ENCODE peak calls at places on chromosomes 11 and 22, in ten cellular contexts. One of them, this sample, is unnamed.

GRCh38 chr11:75474878-75475766 is 42.1 kb upstream of the KLHL35 start:
- DNase-seq in AG20443: peak
- DNase-seq in activated CD4-positive, alpha-beta T cell treated with anti-CD3 and anti-CD28 coated beads, Interleukin-2, amount 50 U/mL, for 48 hours: peak
- DNase-seq in naive thymus-derived CD8-positive, alpha-beta T cell: peak
- DNase-seq in activated gamma-delta T cell treated with Interleukin-2 at 50 U/mL for 16 hours: peak
- DNase-seq in cardiac fibroblast: peak
- DNase-seq in nucleus accumbens: no peak
- DNase-seq in thyroid gland: peak
- DNase-seq in foreskin melanocyte: peak
- DNase-seq in AG04450: no peak
- DNase-seq in this sample: no peak

GRCh38 chr22:46738961-46739870 is 1.2 kb upstream of the CERK start:
- DNase-seq in AG20443: peak
- DNase-seq in activated CD4-positive, alpha-beta T cell treated with anti-CD3 and anti-CD28 coated beads, Interleukin-2, amount 50 U/mL, for 48 hours: peak
- DNase-seq in naive thymus-derived CD8-positive, alpha-beta T cell: peak
- DNase-seq in activated gamma-delta T cell treated with Interleukin-2 at 50 U/mL for 16 hours: peak
- DNase-seq in cardiac fibroblast: peak
- DNase-seq in nucleus accumbens: peak
- DNase-seq in thyroid gland: peak
- DNase-seq in foreskin melanocyte: no peak
- DNase-seq in AG04450: no peak
- DNase-seq in this sample: no peak

GRCh38 chr11:41955635-41956400 is 496.4 kb upstream of the LRRC4C start:
- DNase-seq in AG20443: no peak
- DNase-seq in activated CD4-positive, alpha-beta T cell treated with anti-CD3 and anti-CD28 coated beads, Interleukin-2, amount 50 U/mL, for 48 hours: no peak
- DNase-seq in naive thymus-derived CD8-positive, alpha-beta T cell: no peak
- DNase-seq in activated gamma-delta T cell treated with Interleukin-2 at 50 U/mL for 16 hours: no peak
- DNase-seq in cardiac fibroblast: no peak
- DNase-seq in nucleus accumbens: no peak
- DNase-seq in thyroid gland: no peak
- DNase-seq in foreskin melanocyte: no peak
- DNase-seq in AG04450: no peak
- DNase-seq in this sample: no peak

GRCh38 chr11:4202749-4203148 is 108.2 kb downstream of the RRM1 start:
- DNase-seq in AG20443: no peak
- DNase-seq in activated CD4-positive, alpha-beta T cell treated with anti-CD3 and anti-CD28 coated beads, Interleukin-2, amount 50 U/mL, for 48 hours: no peak
- DNase-seq in naive thymus-derived CD8-positive, alpha-beta T cell: no peak
- DNase-seq in activated gamma-delta T cell treated with Interleukin-2 at 50 U/mL for 16 hours: no peak
- DNase-seq in cardiac fibroblast: no peak
- DNase-seq in nucleus accumbens: no peak
- DNase-seq in thyroid gland: no peak
- DNase-seq in foreskin melanocyte: no peak
- DNase-seq in AG04450: no peak
- DNase-seq in this sample: no peak

GRCh38 chr11:120658071-120658423 is 146.5 kb downstream of the GRIK4 start:
- DNase-seq in AG20443: no peak
- DNase-seq in activated CD4-positive, alpha-beta T cell treated with anti-CD3 and anti-CD28 coated beads, Interleukin-2, amount 50 U/mL, for 48 hours: no peak
- DNase-seq in naive thymus-derived CD8-positive, alpha-beta T cell: no peak
- DNase-seq in activated gamma-delta T cell treated with Interleukin-2 at 50 U/mL for 16 hours: no peak
- DNase-seq in cardiac fibroblast: no peak
- DNase-seq in nucleus accumbens: no peak
- DNase-seq in thyroid gland: no peak
- DNase-seq in foreskin melanocyte: no peak
- DNase-seq in AG04450: no peak
- DNase-seq in this sample: no peak

GRCh38 chr22:41563051-41563711 is 2.4 kb downstream of the CSDC2 start:
- DNase-seq in AG20443: peak
- DNase-seq in activated CD4-positive, alpha-beta T cell treated with anti-CD3 and anti-CD28 coated beads, Interleukin-2, amount 50 U/mL, for 48 hours: no peak
- DNase-seq in naive thymus-derived CD8-positive, alpha-beta T cell: no peak
- DNase-seq in activated gamma-delta T cell treated with Interleukin-2 at 50 U/mL for 16 hours: no peak
- DNase-seq in cardiac fibroblast: peak
- DNase-seq in nucleus accumbens: no peak
- DNase-seq in thyroid gland: no peak
- DNase-seq in foreskin melanocyte: no peak
- DNase-seq in AG04450: no peak
- DNase-seq in this sample: no peak

GRCh38 chr11:131694526-131695424 is 324.4 kb downstream of the NTM start:
- DNase-seq in AG20443: peak
- DNase-seq in activated CD4-positive, alpha-beta T cell treated with anti-CD3 and anti-CD28 coated beads, Interleukin-2, amount 50 U/mL, for 48 hours: peak
- DNase-seq in naive thymus-derived CD8-positive, alpha-beta T cell: peak
- DNase-seq in activated gamma-delta T cell treated with Interleukin-2 at 50 U/mL for 16 hours: peak
- DNase-seq in cardiac fibroblast: peak
- DNase-seq in nucleus accumbens: peak
- DNase-seq in thyroid gland: peak
- DNase-seq in foreskin melanocyte: peak
- DNase-seq in AG04450: peak
- DNase-seq in this sample: peak

GRCh38 chr11:16739326-16739875 is 954 bp downstream of the C11orf58 start:
- DNase-seq in AG20443: peak
- DNase-seq in activated CD4-positive, alpha-beta T cell treated with anti-CD3 and anti-CD28 coated beads, Interleukin-2, amount 50 U/mL, for 48 hours: no peak
- DNase-seq in naive thymus-derived CD8-positive, alpha-beta T cell: no peak
- DNase-seq in activated gamma-delta T cell treated with Interleukin-2 at 50 U/mL for 16 hours: no peak
- DNase-seq in cardiac fibroblast: peak
- DNase-seq in nucleus accumbens: no peak
- DNase-seq in thyroid gland: no peak
- DNase-seq in foreskin melanocyte: no peak
- DNase-seq in AG04450: no peak
- DNase-seq in this sample: no peak

GRCh38 chr22:30206964-30207363 is 39.6 kb downstream of the LIF start:
- DNase-seq in AG20443: peak
- DNase-seq in activated CD4-positive, alpha-beta T cell treated with anti-CD3 and anti-CD28 coated beads, Interleukin-2, amount 50 U/mL, for 48 hours: no peak
- DNase-seq in naive thymus-derived CD8-positive, alpha-beta T cell: no peak
- DNase-seq in activated gamma-delta T cell treated with Interleukin-2 at 50 U/mL for 16 hours: no peak
- DNase-seq in cardiac fibroblast: peak
- DNase-seq in nucleus accumbens: no peak
- DNase-seq in thyroid gland: no peak
- DNase-seq in foreskin melanocyte: peak
- DNase-seq in AG04450: peak
- DNase-seq in this sample: peak

GRCh38 chr11:112612283-112612849 is 348.9 kb upstream of the NCAM1 start:
- DNase-seq in AG20443: no peak
- DNase-seq in activated CD4-positive, alpha-beta T cell treated with anti-CD3 and anti-CD28 coated beads, Interleukin-2, amount 50 U/mL, for 48 hours: no peak
- DNase-seq in naive thymus-derived CD8-positive, alpha-beta T cell: no peak
- DNase-seq in activated gamma-delta T cell treated with Interleukin-2 at 50 U/mL for 16 hours: no peak
- DNase-seq in cardiac fibroblast: no peak
- DNase-seq in nucleus accumbens: peak
- DNase-seq in thyroid gland: no peak
- DNase-seq in foreskin melanocyte: no peak
- DNase-seq in AG04450: no peak
- DNase-seq in this sample: no peak

GRCh38 chr11:7672276-7672959 is 882 bp downstream of the CYB5R2 start:
- DNase-seq in AG20443: no peak
- DNase-seq in activated CD4-positive, alpha-beta T cell treated with anti-CD3 and anti-CD28 coated beads, Interleukin-2, amount 50 U/mL, for 48 hours: no peak
- DNase-seq in naive thymus-derived CD8-positive, alpha-beta T cell: no peak
- DNase-seq in activated gamma-delta T cell treated with Interleukin-2 at 50 U/mL for 16 hours: no peak
- DNase-seq in cardiac fibroblast: no peak
- DNase-seq in nucleus accumbens: no peak
- DNase-seq in thyroid gland: no peak
- DNase-seq in foreskin melanocyte: no peak
- DNase-seq in AG04450: no peak
- DNase-seq in this sample: no peak

GRCh38 chr11:46912526-46913150 is 5.7 kb downstream of the LRP4 start:
- DNase-seq in AG20443: no peak
- DNase-seq in activated CD4-positive, alpha-beta T cell treated with anti-CD3 and anti-CD28 coated beads, Interleukin-2, amount 50 U/mL, for 48 hours: no peak
- DNase-seq in naive thymus-derived CD8-positive, alpha-beta T cell: no peak
- DNase-seq in activated gamma-delta T cell treated with Interleukin-2 at 50 U/mL for 16 hours: no peak
- DNase-seq in cardiac fibroblast: no peak
- DNase-seq in nucleus accumbens: peak
- DNase-seq in thyroid gland: no peak
- DNase-seq in foreskin melanocyte: peak
- DNase-seq in AG04450: no peak
- DNase-seq in this sample: no peak

GRCh38 chr11:114166897-114167323 is 107.4 kb downstream of the ZBTB16 start:
- DNase-seq in AG20443: peak
- DNase-seq in activated CD4-positive, alpha-beta T cell treated with anti-CD3 and anti-CD28 coated beads, Interleukin-2, amount 50 U/mL, for 48 hours: no peak
- DNase-seq in naive thymus-derived CD8-positive, alpha-beta T cell: no peak
- DNase-seq in activated gamma-delta T cell treated with Interleukin-2 at 50 U/mL for 16 hours: peak
- DNase-seq in cardiac fibroblast: peak
- DNase-seq in nucleus accumbens: no peak
- DNase-seq in thyroid gland: no peak
- DNase-seq in foreskin melanocyte: peak
- DNase-seq in AG04450: peak
- DNase-seq in this sample: peak

GRCh38 chr11:23212829-23213228 is 352.6 kb upstream of the CCDC179 start:
- DNase-seq in AG20443: no peak
- DNase-seq in activated CD4-positive, alpha-beta T cell treated with anti-CD3 and anti-CD28 coated beads, Interleukin-2, amount 50 U/mL, for 48 hours: no peak
- DNase-seq in naive thymus-derived CD8-positive, alpha-beta T cell: no peak
- DNase-seq in activated gamma-delta T cell treated with Interleukin-2 at 50 U/mL for 16 hours: no peak
- DNase-seq in cardiac fibroblast: no peak
- DNase-seq in nucleus accumbens: no peak
- DNase-seq in thyroid gland: no peak
- DNase-seq in foreskin melanocyte: no peak
- DNase-seq in AG04450: no peak
- DNase-seq in this sample: no peak

GRCh38 chr22:22042599-22043295 is 60.2 kb upstream of the TOP3B start:
- DNase-seq in AG20443: no peak
- DNase-seq in activated CD4-positive, alpha-beta T cell treated with anti-CD3 and anti-CD28 coated beads, Interleukin-2, amount 50 U/mL, for 48 hours: no peak
- DNase-seq in naive thymus-derived CD8-positive, alpha-beta T cell: no peak
- DNase-seq in activated gamma-delta T cell treated with Interleukin-2 at 50 U/mL for 16 hours: no peak
- DNase-seq in cardiac fibroblast: no peak
- DNase-seq in nucleus accumbens: no peak
- DNase-seq in thyroid gland: no peak
- DNase-seq in foreskin melanocyte: no peak
- DNase-seq in AG04450: no peak
- DNase-seq in this sample: no peak

GRCh38 chr11:81644239-81644840 is 1089.3 kb downstream of the FAM181B start:
- DNase-seq in AG20443: peak
- DNase-seq in activated CD4-positive, alpha-beta T cell treated with anti-CD3 and anti-CD28 coated beads, Interleukin-2, amount 50 U/mL, for 48 hours: peak
- DNase-seq in naive thymus-derived CD8-positive, alpha-beta T cell: no peak
- DNase-seq in activated gamma-delta T cell treated with Interleukin-2 at 50 U/mL for 16 hours: no peak
- DNase-seq in cardiac fibroblast: peak
- DNase-seq in nucleus accumbens: peak
- DNase-seq in thyroid gland: peak
- DNase-seq in foreskin melanocyte: peak
- DNase-seq in AG04450: no peak
- DNase-seq in this sample: no peak

GRCh38 chr22:21632237-21632895 is at the start of gene CCDC116:
- DNase-seq in AG20443: no peak
- DNase-seq in activated CD4-positive, alpha-beta T cell treated with anti-CD3 and anti-CD28 coated beads, Interleukin-2, amount 50 U/mL, for 48 hours: peak
- DNase-seq in naive thymus-derived CD8-positive, alpha-beta T cell: peak
- DNase-seq in activated gamma-delta T cell treated with Interleukin-2 at 50 U/mL for 16 hours: peak
- DNase-seq in cardiac fibroblast: no peak
- DNase-seq in nucleus accumbens: no peak
- DNase-seq in thyroid gland: no peak
- DNase-seq in foreskin melanocyte: no peak
- DNase-seq in AG04450: no peak
- DNase-seq in this sample: no peak

GRCh38 chr11:8905528-8906165 is 5.3 kb upstream of the AKIP1 start:
- DNase-seq in AG20443: peak
- DNase-seq in activated CD4-positive, alpha-beta T cell treated with anti-CD3 and anti-CD28 coated beads, Interleukin-2, amount 50 U/mL, for 48 hours: no peak
- DNase-seq in naive thymus-derived CD8-positive, alpha-beta T cell: no peak
- DNase-seq in activated gamma-delta T cell treated with Interleukin-2 at 50 U/mL for 16 hours: no peak
- DNase-seq in cardiac fibroblast: peak
- DNase-seq in nucleus accumbens: no peak
- DNase-seq in thyroid gland: no peak
- DNase-seq in foreskin melanocyte: peak
- DNase-seq in AG04450: no peak
- DNase-seq in this sample: no peak

GRCh38 chr11:102005306-102005705 is 41.9 kb upstream of the CFAP300 start:
- DNase-seq in AG20443: no peak
- DNase-seq in activated CD4-positive, alpha-beta T cell treated with anti-CD3 and anti-CD28 coated beads, Interleukin-2, amount 50 U/mL, for 48 hours: no peak
- DNase-seq in naive thymus-derived CD8-positive, alpha-beta T cell: no peak
- DNase-seq in activated gamma-delta T cell treated with Interleukin-2 at 50 U/mL for 16 hours: no peak
- DNase-seq in cardiac fibroblast: no peak
- DNase-seq in nucleus accumbens: no peak
- DNase-seq in thyroid gland: no peak
- DNase-seq in foreskin melanocyte: no peak
- DNase-seq in AG04450: no peak
- DNase-seq in this sample: no peak

GRCh38 chr22:48819991-48820390 is 1007.7 kb downstream of the BRD1 start:
- DNase-seq in AG20443: no peak
- DNase-seq in activated CD4-positive, alpha-beta T cell treated with anti-CD3 and anti-CD28 coated beads, Interleukin-2, amount 50 U/mL, for 48 hours: no peak
- DNase-seq in naive thymus-derived CD8-positive, alpha-beta T cell: no peak
- DNase-seq in activated gamma-delta T cell treated with Interleukin-2 at 50 U/mL for 16 hours: no peak
- DNase-seq in cardiac fibroblast: no peak
- DNase-seq in nucleus accumbens: no peak
- DNase-seq in thyroid gland: no peak
- DNase-seq in foreskin melanocyte: no peak
- DNase-seq in AG04450: no peak
- DNase-seq in this sample: no peak